ENCODE peak calls at places on chromosomes 7 and 10, in seven cellular contexts. E is fibroblast of the aortic adventitia, N is A549, H is HL-60, Y is fibroblast of pulmonary artery, R is uterus, D is IMR-90. X is an unnamed sample.

GRCh38 chr7:99201027-99201426 is 6.9 kb downstream of the KPNA7 start:
- DNase-seq in Y (peak), N (peak), R (no peak), D (peak), H (no peak), E (peak), X (peak)

GRCh38 chr10:79149662-79150443 is 81.1 kb downstream of the ZMIZ1 start:
- DNase-seq in H (peak), N (peak), D (peak), R (peak), Y (peak), E (peak), X (no peak)

GRCh38 chr7:151696738-151697514 is 177.2 kb upstream of the RHEB start:
- DNase-seq in H (no peak), R (no peak), Y (no peak), N (peak), E (no peak), D (no peak), X (no peak)

GRCh38 chr7:98399903-98400537 is 870 bp downstream of the BAIAP2L1 start:
- DNase-seq in D (peak), H (no peak), E (peak), R (no peak), Y (peak), N (peak), X (no peak)

GRCh38 chr7:35571596-35572240 is 123.2 kb downstream of the HERPUD2 start:
- DNase-seq in E (no peak), D (no peak), H (peak), R (no peak), N (no peak), Y (no peak), X (no peak)

GRCh38 chr10:17650416-17650815 is 6.5 kb downstream of the STAM start:
- DNase-seq in H (no peak), R (no peak), N (no peak), Y (no peak), D (no peak), E (no peak), X (no peak)

GRCh38 chr7:27944626-27945025 is 204.7 kb downstream of the TAX1BP1 start:
- DNase-seq in R (no peak), H (no peak), Y (no peak), E (peak), D (no peak), N (no peak), X (no peak)

GRCh38 chr7:43577485-43577951 is 5.4 kb upstream of the STK17A start:
- DNase-seq in Y (peak), D (peak), H (no peak), E (peak), N (peak), R (no peak), X (no peak)

GRCh38 chr7:44051611-44052220 is 7.2 kb downstream of the DBNL start:
- DNase-seq in H (no peak), D (no peak), E (no peak), Y (no peak), R (peak), N (no peak), X (no peak)

GRCh38 chr7:139995034-139995915 is 67.5 kb downstream of the PARP12 start:
- DNase-seq in H (no peak), E (peak), R (peak), D (peak), Y (peak), N (no peak), X (no peak)

GRCh38 chr10:77377034-77377433 is 260.6 kb downstream of the KCNMA1 start:
- DNase-seq in N (peak), H (no peak), R (no peak), D (peak), Y (no peak), E (no peak), X (no peak)

GRCh38 chr7:5679741-5680473 is 101.6 kb downstream of the RNF216 start:
- DNase-seq in H (peak), D (no peak), E (no peak), N (no peak), R (no peak), Y (peak), X (no peak)

GRCh38 chr7:27046854-27047549 is 48.8 kb downstream of the HOXA1 start:
- DNase-seq in N (peak), E (peak), D (peak), R (no peak), Y (peak), H (no peak), X (no peak)

GRCh38 chr10:3068201-3068967 is 1.0 kb downstream of the PFKP start:
- DNase-seq in R (peak), N (peak), E (peak), D (peak), Y (peak), H (peak), X (no peak)

GRCh38 chr10:33008499-33009243 is 50.6 kb upstream of the ITGB1 start:
- DNase-seq in N (peak), H (peak), Y (peak), D (peak), R (peak), E (peak), X (no peak)

GRCh38 chr10:114337510-114338462 is 66.5 kb downstream of the AFAP1L2 start:
- DNase-seq in H (no peak), E (no peak), N (no peak), R (no peak), Y (no peak), D (no peak), X (no peak)

GRCh38 chr10:49539320-49539885 is 482 bp upstream of the ERCC6 start:
- DNase-seq in R (peak), H (peak), Y (peak), N (peak), D (peak), E (peak), X (no peak)

GRCh38 chr10:71623098-71623985 is 96.2 kb downstream of the C10orf105 start:
- DNase-seq in H (peak), E (peak), D (peak), R (peak), N (peak), Y (peak), X (no peak)

GRCh38 chr7:156127166-156128134 is 315.2 kb upstream of the SHH start:
- DNase-seq in E (no peak), R (no peak), N (peak), Y (no peak), D (no peak), H (no peak), X (no peak)

GRCh38 chr10:10605551-10606081 is 412.1 kb upstream of the CELF2 start:
- DNase-seq in N (no peak), R (peak), E (peak), D (peak), H (no peak), Y (peak), X (no peak)

GRCh38 chr7:142445019-142445686 is 187.3 kb upstream of the PRSS58 start:
- DNase-seq in H (peak), N (no peak), E (no peak), Y (no peak), D (no peak), R (no peak), X (no peak)

GRCh38 chr7:142670504-142670903 is 78.8 kb upstream of the PRSS1 start:
- DNase-seq in R (no peak), N (no peak), E (no peak), H (no peak), D (no peak), Y (no peak), X (no peak)

GRCh38 chr10:125560947-125561346 is 122.0 kb downstream of the TEX36 start:
- DNase-seq in E (no peak), Y (no peak), D (no peak), N (no peak), H (no peak), R (no peak), X (no peak)

GRCh38 chr10:125564570-125564969 is 118.4 kb downstream of the TEX36 start:
- DNase-seq in D (no peak), R (no peak), N (no peak), E (no peak), H (no peak), Y (no peak), X (no peak)

GRCh38 chr10:125567529-125567928 is 115.4 kb downstream of the TEX36 start:
- DNase-seq in E (no peak), D (no peak), R (no peak), Y (no peak), H (no peak), N (no peak), X (no peak)

GRCh38 chr10:125559210-125559609 is 123.8 kb downstream of the TEX36 start:
- DNase-seq in H (no peak), R (no peak), N (no peak), Y (no peak), D (no peak), E (no peak), X (no peak)

DNA sequence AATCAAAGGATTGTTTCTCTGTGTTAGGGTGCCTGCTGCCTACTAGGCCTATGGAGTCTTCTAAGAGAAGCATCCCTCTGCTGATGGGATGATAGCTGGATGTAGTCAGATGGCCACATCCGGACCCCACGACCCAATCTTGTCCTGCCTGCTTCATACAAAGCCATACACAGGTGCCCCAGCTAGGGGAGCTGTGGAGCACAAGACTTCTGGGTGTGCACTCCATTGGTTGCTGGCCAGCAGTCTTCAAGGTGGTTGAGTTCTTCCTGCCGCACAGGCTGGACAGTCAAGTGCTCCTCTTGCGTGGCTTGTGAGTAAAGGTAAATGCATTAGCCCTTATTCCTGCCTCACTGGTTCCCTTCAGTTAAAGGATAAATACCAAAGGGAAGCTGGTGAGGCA is 120.2 kb downstream of the TEX36 start:
- DNase-seq in N (peak), H (no peak), R (no peak), Y (no peak), E (no peak), D (no peak), X (no peak)
- TF ChIP-seq CTCF in N (no peak), H (no peak), R (no peak), Y (no peak), E (no peak), D (no peak), X (peak)

GRCh38 chr10:91603931-91604331 is 28.9 kb downstream of the PPP1R3C start:
- DNase-seq in N (peak), R (no peak), E (peak), H (no peak), Y (peak), D (no peak), X (peak)

GRCh38 chr10:91603173-91603572 is 29.7 kb downstream of the PPP1R3C start:
- DNase-seq in N (no peak), D (no peak), H (no peak), Y (no peak), E (no peak), R (no peak), X (no peak)

GRCh38 chr10:91604936-91605534 is 27.8 kb downstream of the PPP1R3C start:
- DNase-seq in R (no peak), Y (peak), H (no peak), E (peak), D (peak), N (peak), X (no peak)

GRCh38 chr10:91605968-91606367 is 26.9 kb downstream of the PPP1R3C start:
- DNase-seq in Y (no peak), R (no peak), N (no peak), D (no peak), E (no peak), H (no peak), X (no peak)

GRCh38 chr10:91604462-91604935 is 28.4 kb downstream of the PPP1R3C start:
- DNase-seq in Y (peak), D (no peak), R (no peak), H (no peak), N (no peak), E (no peak), X (no peak)
- H3K4me3 ChIP-seq in Y (no peak), D (no peak), R (no peak), H (no peak), N (no peak), E (no peak), X (no peak)

GRCh38 chr7:82167568-82168314 is 275.8 kb downstream of the CACNA2D1 start:
- DNase-seq in D (no peak), Y (peak), H (no peak), R (no peak), N (peak), E (peak), X (no peak)

GRCh38 chr7:82172896-82173295 is 270.7 kb downstream of the CACNA2D1 start:
- DNase-seq in Y (no peak), R (no peak), H (no peak), D (peak), E (no peak), N (peak), X (no peak)

GRCh38 chr7:82173400-82174021 is 270.1 kb downstream of the CACNA2D1 start:
- DNase-seq in Y (no peak), H (no peak), E (no peak), N (no peak), R (no peak), D (no peak), X (no peak)

GRCh38 chr7:82175319-82175718 is 268.3 kb downstream of the CACNA2D1 start:
- DNase-seq in R (no peak), H (no peak), N (no peak), E (no peak), Y (no peak), D (no peak), X (no peak)

GRCh38 chr7:82172017-82172416 is 271.6 kb downstream of the CACNA2D1 start:
- DNase-seq in H (no peak), N (no peak), D (no peak), Y (no peak), R (no peak), E (peak), X (no peak)
- TF ChIP-seq CTCF in H (no peak), N (peak), D (no peak), Y (no peak), R (no peak), E (peak), X (peak)

GRCh38 chr10:4130685-4131084 is 345.7 kb upstream of the KLF6 start:
- DNase-seq in R (no peak), E (no peak), D (no peak), Y (no peak), N (no peak), H (peak), X (no peak)
- H3K4me3 ChIP-seq in R (no peak), E (no peak), D (no peak), Y (no peak), N (no peak), H (no peak), X (no peak)

GRCh38 chr7:3242398-3242972 is 58.6 kb upstream of the SDK1 start:
- DNase-seq in D (no peak), Y (no peak), E (no peak), R (no peak), N (no peak), H (no peak), X (no peak)

GRCh38 chr7:3243256-3243655 is 57.8 kb upstream of the SDK1 start:
- DNase-seq in E (no peak), D (no peak), R (no peak), N (no peak), Y (no peak), H (no peak), X (no peak)

GRCh38 chr7:3243680-3244079 is 57.4 kb upstream of the SDK1 start:
- DNase-seq in R (no peak), Y (no peak), D (no peak), H (no peak), N (no peak), E (no peak), X (no peak)

GRCh38 chr7:3240826-3241430 is 60.1 kb upstream of the SDK1 start:
- DNase-seq in R (no peak), D (no peak), Y (no peak), N (no peak), H (no peak), E (no peak), X (no peak)

GRCh38 chr7:3241686-3242258 is 59.3 kb upstream of the SDK1 start:
- DNase-seq in R (no peak), H (no peak), E (no peak), Y (no peak), D (no peak), N (no peak), X (no peak)
- TF ChIP-seq CTCF in R (no peak), H (no peak), E (no peak), Y (no peak), D (no peak), N (no peak), X (no peak)

DNA sequence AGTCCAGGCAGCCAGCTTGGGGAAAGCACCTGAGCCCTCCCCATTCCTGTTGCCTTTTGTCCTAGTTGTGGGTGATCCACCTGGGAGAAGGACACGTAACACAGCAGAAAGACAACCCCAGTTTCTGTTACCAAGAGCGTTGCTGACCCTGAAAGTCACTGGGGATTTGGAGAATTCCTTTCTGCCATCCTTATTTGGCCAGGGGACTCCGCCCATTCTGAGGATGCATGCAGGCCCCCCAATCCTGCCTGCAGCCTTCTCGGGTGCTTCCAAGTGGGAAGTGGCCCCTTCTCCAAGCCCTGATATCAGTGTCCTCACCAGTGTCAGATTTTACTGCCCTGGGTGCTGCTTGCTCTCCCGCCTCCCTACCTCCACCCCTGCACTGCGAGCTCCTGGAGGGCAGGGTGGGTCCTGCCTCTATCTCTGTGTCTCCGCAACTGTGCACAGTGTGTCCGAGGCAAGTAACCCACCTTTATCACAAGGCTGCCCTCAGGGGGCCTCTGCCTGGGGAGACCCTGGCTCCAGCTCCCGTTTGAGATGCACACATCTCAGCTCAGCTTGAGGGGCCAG is 9.2 kb upstream of the ADCY1 start:
- DNase-seq in Y (no peak), E (no peak), N (no peak), R (no peak), H (no peak), D (no peak), X (no peak)
- H3K4me3 ChIP-seq in Y (no peak), E (no peak), N (no peak), R (no peak), H (no peak), D (no peak), X (no peak)

GRCh38 chr7:80890391-80890790 is 28.5 kb downstream of the SEMA3C start:
- DNase-seq in Y (no peak), R (no peak), D (peak), H (no peak), E (no peak), N (no peak), X (no peak)
- TF ChIP-seq CTCF in Y (no peak), R (no peak), D (no peak), H (no peak), E (no peak), N (no peak), X (no peak)

X was measured in epithelial cell of proximal tubule.